ENCODE peak calls at places on chromosomes 2 and 18, in nine cellular contexts. One of them, this sample, is unnamed.

GRCh38 chr18:61926532-61926931 is 33.7 kb upstream of the RNF152 start:
- DNase-seq in tibial nerve: no peak
- DNase-seq in psoas muscle: no peak
- DNase-seq in HFFc6: no peak
- DNase-seq in H9: no peak
- DNase-seq in coronary artery: no peak
- DNase-seq in A549: no peak
- DNase-seq in RWPE1: no peak
- DNase-seq in heart left ventricle: no peak
- DNase-seq in this sample: no peak

GRCh38 chr2:58131191-58132011 is 84.8 kb downstream of the VRK2 start:
- DNase-seq in tibial nerve: peak; percentile 25
- DNase-seq in psoas muscle: no peak
- DNase-seq in HFFc6: no peak
- DNase-seq in H9: no peak
- DNase-seq in coronary artery: no peak
- DNase-seq in A549: no peak
- DNase-seq in RWPE1: no peak
- DNase-seq in heart left ventricle: no peak
- DNase-seq in this sample: peak; percentile 69

GRCh38 chr2:15687720-15688119 is 96.1 kb downstream of the DDX1 start:
- DNase-seq in tibial nerve: no peak
- DNase-seq in psoas muscle: no peak
- DNase-seq in HFFc6: no peak
- DNase-seq in H9: no peak
- DNase-seq in coronary artery: no peak
- DNase-seq in A549: no peak
- DNase-seq in RWPE1: no peak
- DNase-seq in heart left ventricle: no peak
- DNase-seq in this sample: no peak

GRCh38 chr2:152755029-152755428 is 36.6 kb downstream of the ARL6IP6 start:
- DNase-seq in tibial nerve: no peak
- DNase-seq in psoas muscle: no peak
- DNase-seq in HFFc6: no peak
- DNase-seq in H9: peak; percentile 70
- DNase-seq in coronary artery: no peak
- DNase-seq in A549: peak; percentile 43
- DNase-seq in RWPE1: no peak
- DNase-seq in heart left ventricle: no peak
- DNase-seq in this sample: peak; percentile 8

GRCh38 chr2:197229509-197230458 is 80.8 kb downstream of the ANKRD44 start:
- DNase-seq in tibial nerve: no peak
- DNase-seq in psoas muscle: no peak
- DNase-seq in HFFc6: peak; percentile 66
- DNase-seq in H9: no peak
- DNase-seq in coronary artery: no peak
- DNase-seq in A549: no peak
- DNase-seq in RWPE1: no peak
- DNase-seq in heart left ventricle: no peak
- DNase-seq in this sample: no peak

GRCh38 chr2:579351-579886 is 97.8 kb downstream of the TMEM18 start:
- DNase-seq in tibial nerve: no peak
- DNase-seq in psoas muscle: no peak
- DNase-seq in HFFc6: no peak
- DNase-seq in H9: no peak
- DNase-seq in coronary artery: no peak
- DNase-seq in A549: no peak
- DNase-seq in RWPE1: no peak
- DNase-seq in heart left ventricle: no peak
- DNase-seq in this sample: no peak

GRCh38 chr2:23513245-23513880 is 128.4 kb downstream of the KLHL29 start:
- DNase-seq in tibial nerve: no peak
- DNase-seq in psoas muscle: peak; percentile 19
- DNase-seq in HFFc6: no peak
- DNase-seq in H9: no peak
- DNase-seq in coronary artery: no peak
- DNase-seq in A549: no peak
- DNase-seq in RWPE1: no peak
- DNase-seq in heart left ventricle: no peak
- DNase-seq in this sample: no peak

GRCh38 chr2:231410293-231411004 is 14.9 kb downstream of the B3GNT7 start:
- DNase-seq in tibial nerve: no peak
- DNase-seq in psoas muscle: no peak
- DNase-seq in HFFc6: no peak
- DNase-seq in H9: peak; percentile 86
- DNase-seq in coronary artery: no peak
- DNase-seq in A549: peak; percentile 33
- DNase-seq in RWPE1: no peak
- DNase-seq in heart left ventricle: no peak
- DNase-seq in this sample: no peak

GRCh38 chr2:43239981-43240761 is 13.8 kb upstream of the ZFP36L2 start:
- DNase-seq in tibial nerve: no peak
- DNase-seq in psoas muscle: no peak
- DNase-seq in HFFc6: no peak
- DNase-seq in H9: no peak
- DNase-seq in coronary artery: no peak
- DNase-seq in A549: no peak
- DNase-seq in RWPE1: no peak
- DNase-seq in heart left ventricle: no peak
- DNase-seq in this sample: no peak
- TF ChIP-seq CTCF in tibial nerve: no peak
- TF ChIP-seq CTCF in psoas muscle: peak; percentile 16
- TF ChIP-seq CTCF in HFFc6: peak; percentile 47
- TF ChIP-seq CTCF in H9: peak; percentile 51
- TF ChIP-seq CTCF in coronary artery: no peak
- TF ChIP-seq CTCF in A549: no peak
- TF ChIP-seq CTCF in RWPE1: no peak
- TF ChIP-seq CTCF in heart left ventricle: peak; percentile 6
- TF ChIP-seq CTCF in this sample: peak; percentile 6

GRCh38 chr2:218992196-218992595 is 1.0 kb downstream of the CRYBA2 start:
- DNase-seq in tibial nerve: no peak
- DNase-seq in psoas muscle: no peak
- DNase-seq in HFFc6: no peak
- DNase-seq in H9: no peak
- DNase-seq in coronary artery: no peak
- DNase-seq in A549: no peak
- DNase-seq in RWPE1: no peak
- DNase-seq in heart left ventricle: no peak
- DNase-seq in this sample: no peak
- TF ChIP-seq CTCF in tibial nerve: no peak
- TF ChIP-seq CTCF in psoas muscle: no peak
- TF ChIP-seq CTCF in HFFc6: no peak
- TF ChIP-seq CTCF in H9: no peak
- TF ChIP-seq CTCF in coronary artery: no peak
- TF ChIP-seq CTCF in A549: no peak
- TF ChIP-seq CTCF in RWPE1: no peak
- TF ChIP-seq CTCF in heart left ventricle: no peak
- TF ChIP-seq CTCF in this sample: no peak

DNA sequence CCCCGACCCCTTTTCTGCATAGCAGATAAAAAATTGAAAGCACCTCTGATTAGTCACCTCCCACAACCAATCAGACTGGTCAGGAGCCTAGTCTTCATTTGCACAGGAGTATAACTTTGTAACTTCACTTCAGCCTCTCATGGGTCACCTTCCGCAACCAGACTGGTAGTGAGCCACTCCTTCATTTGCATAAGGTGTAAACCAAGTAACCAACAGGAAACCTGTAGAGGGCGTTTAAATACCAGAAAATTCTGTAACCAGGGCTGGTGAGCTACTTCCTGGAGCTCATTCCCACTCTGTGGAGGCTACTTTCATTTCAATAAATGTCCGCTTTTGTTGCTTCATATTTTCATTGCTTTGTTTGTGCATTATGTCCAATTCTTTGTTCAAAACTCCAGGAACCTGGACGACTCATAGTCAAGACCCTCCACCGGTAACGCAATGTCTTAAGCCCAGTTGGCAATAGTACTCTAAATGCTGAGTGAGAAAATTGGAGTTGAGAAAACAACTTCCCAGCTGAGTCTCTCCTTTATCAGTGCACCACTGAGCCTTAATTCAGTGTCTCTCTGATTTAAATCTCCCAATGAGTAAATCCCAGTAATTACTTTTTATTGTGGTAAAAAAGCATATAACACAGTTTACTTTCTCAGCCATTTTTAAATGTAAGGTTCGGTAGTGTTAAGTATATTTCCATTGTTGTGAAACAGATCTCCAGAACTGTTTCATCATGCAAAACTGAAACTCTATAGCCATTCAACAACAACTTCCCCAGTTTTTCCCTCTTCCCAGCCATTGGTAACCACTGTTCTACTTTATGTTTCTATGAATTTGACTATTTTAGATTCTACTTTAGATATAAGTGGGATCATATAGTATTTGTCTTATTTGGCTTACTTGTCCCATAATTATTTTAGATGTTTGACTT is 392.7 kb upstream of the SLC8A1 start:
- DNase-seq in tibial nerve: no peak
- DNase-seq in psoas muscle: no peak
- DNase-seq in HFFc6: no peak
- DNase-seq in H9: peak; percentile 49
- DNase-seq in coronary artery: no peak
- DNase-seq in A549: peak; percentile 40
- DNase-seq in RWPE1: no peak
- DNase-seq in heart left ventricle: no peak
- DNase-seq in this sample: peak; percentile 12
- TF ChIP-seq CTCF in tibial nerve: no peak
- TF ChIP-seq CTCF in psoas muscle: no peak
- TF ChIP-seq CTCF in HFFc6: peak; percentile 26
- TF ChIP-seq CTCF in H9: peak; percentile 65
- TF ChIP-seq CTCF in coronary artery: no peak
- TF ChIP-seq CTCF in A549: no peak
- TF ChIP-seq CTCF in RWPE1: no peak
- TF ChIP-seq CTCF in heart left ventricle: no peak
- TF ChIP-seq CTCF in this sample: peak; percentile 48

DNA sequence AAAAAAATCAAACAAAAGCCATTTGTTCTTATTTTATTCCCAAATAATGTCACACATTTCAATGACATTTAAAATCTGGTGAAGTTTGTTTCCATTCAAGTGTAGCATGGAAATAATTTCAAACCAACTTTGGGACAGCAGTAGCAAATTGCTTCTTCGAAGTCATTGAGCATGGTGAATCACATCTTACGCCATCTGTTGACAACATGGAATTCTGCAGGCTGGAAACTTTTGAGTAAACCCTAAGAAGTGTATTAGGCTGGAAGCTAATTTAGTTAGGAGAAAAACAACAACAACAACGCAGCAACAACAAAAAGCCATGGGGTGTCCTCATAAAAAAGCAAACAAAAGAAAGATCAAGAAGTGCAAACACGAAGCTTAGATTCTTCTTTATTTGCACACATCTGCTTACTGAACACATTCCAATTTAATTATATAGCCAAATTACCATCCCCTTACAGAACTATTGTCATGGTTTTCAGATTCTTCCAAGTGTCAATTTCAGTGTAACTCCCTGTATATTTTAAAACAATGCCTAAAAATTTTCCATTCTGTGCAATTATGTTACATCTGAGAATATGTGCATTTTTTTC is 659.0 kb upstream of the CDH7 start:
- DNase-seq in tibial nerve: no peak
- DNase-seq in psoas muscle: no peak
- DNase-seq in HFFc6: no peak
- DNase-seq in H9: peak; percentile 31
- DNase-seq in coronary artery: no peak
- DNase-seq in A549: peak; percentile 21
- DNase-seq in RWPE1: peak; percentile 1
- DNase-seq in heart left ventricle: no peak
- DNase-seq in this sample: peak; percentile 11
- TF ChIP-seq CTCF in tibial nerve: peak; percentile 41
- TF ChIP-seq CTCF in psoas muscle: peak; percentile 3
- TF ChIP-seq CTCF in HFFc6: peak; percentile 55
- TF ChIP-seq CTCF in H9: peak; percentile 73
- TF ChIP-seq CTCF in coronary artery: no peak
- TF ChIP-seq CTCF in A549: peak; percentile 14
- TF ChIP-seq CTCF in RWPE1: peak; percentile 53
- TF ChIP-seq CTCF in heart left ventricle: peak; percentile 43
- TF ChIP-seq CTCF in this sample: peak; percentile 49

GRCh38 chr2:163185160-163185559 is 346.6 kb upstream of the KCNH7 start:
- DNase-seq in tibial nerve: no peak
- DNase-seq in psoas muscle: no peak
- DNase-seq in HFFc6: no peak
- DNase-seq in H9: no peak
- DNase-seq in coronary artery: no peak
- DNase-seq in A549: no peak
- DNase-seq in RWPE1: no peak
- DNase-seq in heart left ventricle: no peak
- DNase-seq in this sample: no peak

GRCh38 chr2:163187119-163187518 is 348.6 kb upstream of the KCNH7 start:
- DNase-seq in tibial nerve: no peak
- DNase-seq in psoas muscle: no peak
- DNase-seq in HFFc6: no peak
- DNase-seq in H9: no peak
- DNase-seq in coronary artery: no peak
- DNase-seq in A549: no peak
- DNase-seq in RWPE1: no peak
- DNase-seq in heart left ventricle: no peak
- DNase-seq in this sample: no peak

GRCh38 chr2:163187995-163188655 is 349.6 kb upstream of the KCNH7 start:
- DNase-seq in tibial nerve: no peak
- DNase-seq in psoas muscle: no peak
- DNase-seq in HFFc6: no peak
- DNase-seq in H9: no peak
- DNase-seq in coronary artery: no peak
- DNase-seq in A549: no peak
- DNase-seq in RWPE1: no peak
- DNase-seq in heart left ventricle: no peak
- DNase-seq in this sample: no peak

GRCh38 chr2:163182764-163183354 is 344.3 kb upstream of the KCNH7 start:
- DNase-seq in tibial nerve: no peak
- DNase-seq in psoas muscle: no peak
- DNase-seq in HFFc6: no peak
- DNase-seq in H9: no peak
- DNase-seq in coronary artery: no peak
- DNase-seq in A549: peak; percentile 17
- DNase-seq in RWPE1: peak; percentile 17
- DNase-seq in heart left ventricle: no peak
- DNase-seq in this sample: no peak
- TF ChIP-seq CTCF in tibial nerve: peak; percentile 38
- TF ChIP-seq CTCF in psoas muscle: peak; percentile 64
- TF ChIP-seq CTCF in HFFc6: peak; percentile 82
- TF ChIP-seq CTCF in H9: peak; percentile 76
- TF ChIP-seq CTCF in coronary artery: peak; percentile 66
- TF ChIP-seq CTCF in A549: peak; percentile 69
- TF ChIP-seq CTCF in RWPE1: peak; percentile 61
- TF ChIP-seq CTCF in heart left ventricle: peak; percentile 42
- TF ChIP-seq CTCF in this sample: peak; percentile 52

This sample was measured in body of pancreas.